ENCODE peak calls at places on chromosomes 16 and 17, in eight cellular contexts. One of them, this sample, is unnamed.

GRCh38 chr16:27920391-27920891 is 143.1 kb downstream of the GSG1L start:
- DNase-seq in GM23248: peak
- DNase-seq in coronary artery: no peak
- DNase-seq in left ventricle myocardium inferior: no peak
- DNase-seq in neuronal stem cell: peak
- DNase-seq in tibial nerve: no peak
- DNase-seq in adrenal gland: no peak
- DNase-seq in tibial artery: no peak
- DNase-seq in this sample: peak

GRCh38 chr16:68607443-68607842 is 37.7 kb upstream of the CDH3 start:
- DNase-seq in coronary artery: no peak
- DNase-seq in GM23248: no peak
- DNase-seq in left ventricle myocardium inferior: no peak
- DNase-seq in neuronal stem cell: no peak
- DNase-seq in adrenal gland: no peak
- DNase-seq in tibial nerve: no peak
- DNase-seq in tibial artery: no peak
- DNase-seq in this sample: no peak

GRCh38 chr16:70157105-70157476 is 16.5 kb upstream of the CLEC18C start:
- DNase-seq in tibial artery: no peak
- DNase-seq in tibial nerve: no peak
- DNase-seq in coronary artery: no peak
- DNase-seq in GM23248: no peak
- DNase-seq in neuronal stem cell: no peak
- DNase-seq in adrenal gland: peak
- DNase-seq in left ventricle myocardium inferior: no peak
- DNase-seq in this sample: peak

GRCh38 chr17:34300652-34301390 is 15.3 kb downstream of the CCL11 start:
- DNase-seq in GM23248: peak
- DNase-seq in adrenal gland: no peak
- DNase-seq in tibial artery: no peak
- DNase-seq in neuronal stem cell: no peak
- DNase-seq in tibial nerve: no peak
- DNase-seq in coronary artery: peak
- DNase-seq in left ventricle myocardium inferior: no peak
- DNase-seq in this sample: no peak

GRCh38 chr16:19722981-19723380 is 4.9 kb downstream of the IQCK start:
- DNase-seq in tibial artery: no peak
- DNase-seq in adrenal gland: no peak
- DNase-seq in neuronal stem cell: no peak
- DNase-seq in left ventricle myocardium inferior: no peak
- DNase-seq in tibial nerve: no peak
- DNase-seq in GM23248: no peak
- DNase-seq in coronary artery: no peak
- DNase-seq in this sample: no peak

GRCh38 chr16:11621920-11622651 is 35.4 kb upstream of the LITAF start:
- DNase-seq in coronary artery: no peak
- DNase-seq in left ventricle myocardium inferior: no peak
- DNase-seq in GM23248: peak
- DNase-seq in tibial nerve: no peak
- DNase-seq in adrenal gland: no peak
- DNase-seq in neuronal stem cell: no peak
- DNase-seq in tibial artery: no peak
- DNase-seq in this sample: no peak

GRCh38 chr17:694239-694638 is 20.4 kb downstream of the VPS53 start:
- DNase-seq in neuronal stem cell: no peak
- DNase-seq in coronary artery: no peak
- DNase-seq in tibial nerve: no peak
- DNase-seq in GM23248: peak
- DNase-seq in tibial artery: no peak
- DNase-seq in left ventricle myocardium inferior: no peak
- DNase-seq in adrenal gland: no peak
- DNase-seq in this sample: no peak

GRCh38 chr16:65319621-65320231 is 197.9 kb upstream of the CDH11 start:
- DNase-seq in GM23248: no peak
- DNase-seq in tibial nerve: no peak
- DNase-seq in neuronal stem cell: no peak
- DNase-seq in left ventricle myocardium inferior: no peak
- DNase-seq in adrenal gland: no peak
- DNase-seq in tibial artery: no peak
- DNase-seq in coronary artery: no peak
- DNase-seq in this sample: no peak

GRCh38 chr16:87809150-87809902 is 43.5 kb upstream of the KLHDC4 start:
- DNase-seq in GM23248: no peak
- DNase-seq in tibial nerve: no peak
- DNase-seq in left ventricle myocardium inferior: no peak
- DNase-seq in neuronal stem cell: no peak
- DNase-seq in adrenal gland: no peak
- DNase-seq in coronary artery: no peak
- DNase-seq in tibial artery: no peak
- DNase-seq in this sample: no peak

GRCh38 chr17:30220414-30220813 is 15.1 kb downstream of the SLC6A4 start:
- DNase-seq in tibial nerve: no peak
- DNase-seq in neuronal stem cell: no peak
- DNase-seq in coronary artery: no peak
- DNase-seq in adrenal gland: no peak
- DNase-seq in left ventricle myocardium inferior: no peak
- DNase-seq in tibial artery: no peak
- DNase-seq in GM23248: no peak
- DNase-seq in this sample: no peak

GRCh38 chr17:66713533-66714042 is 121.3 kb upstream of the CACNG5 start:
- DNase-seq in adrenal gland: no peak
- DNase-seq in GM23248: no peak
- DNase-seq in left ventricle myocardium inferior: no peak
- DNase-seq in tibial artery: no peak
- DNase-seq in tibial nerve: no peak
- DNase-seq in coronary artery: no peak
- DNase-seq in neuronal stem cell: no peak
- DNase-seq in this sample: no peak

GRCh38 chr17:72671034-72671433 is 421.5 kb downstream of the SLC39A11 start:
- DNase-seq in GM23248: no peak
- DNase-seq in tibial nerve: no peak
- DNase-seq in neuronal stem cell: no peak
- DNase-seq in tibial artery: no peak
- DNase-seq in coronary artery: no peak
- DNase-seq in adrenal gland: no peak
- DNase-seq in left ventricle myocardium inferior: no peak
- DNase-seq in this sample: no peak

GRCh38 chr17:61625564-61625963 is 34.5 kb upstream of the NACA2 start:
- DNase-seq in coronary artery: no peak
- DNase-seq in neuronal stem cell: no peak
- DNase-seq in tibial artery: no peak
- DNase-seq in left ventricle myocardium inferior: no peak
- DNase-seq in GM23248: no peak
- DNase-seq in tibial nerve: no peak
- DNase-seq in adrenal gland: no peak
- DNase-seq in this sample: no peak

GRCh38 chr17:61631800-61632199 is 40.8 kb upstream of the NACA2 start:
- DNase-seq in GM23248: no peak
- DNase-seq in adrenal gland: no peak
- DNase-seq in neuronal stem cell: no peak
- DNase-seq in coronary artery: no peak
- DNase-seq in tibial artery: no peak
- DNase-seq in left ventricle myocardium inferior: no peak
- DNase-seq in tibial nerve: no peak
- DNase-seq in this sample: no peak

GRCh38 chr17:61627658-61628057 is 36.6 kb upstream of the NACA2 start:
- DNase-seq in neuronal stem cell: no peak
- DNase-seq in left ventricle myocardium inferior: no peak
- DNase-seq in tibial artery: no peak
- DNase-seq in GM23248: no peak
- DNase-seq in coronary artery: no peak
- DNase-seq in tibial nerve: no peak
- DNase-seq in adrenal gland: no peak
- DNase-seq in this sample: no peak

GRCh38 chr17:61624951-61625350 is 33.9 kb upstream of the NACA2 start:
- DNase-seq in adrenal gland: no peak
- DNase-seq in left ventricle myocardium inferior: no peak
- DNase-seq in tibial artery: no peak
- DNase-seq in tibial nerve: no peak
- DNase-seq in GM23248: no peak
- DNase-seq in coronary artery: no peak
- DNase-seq in neuronal stem cell: no peak
- DNase-seq in this sample: no peak

GRCh38 chr17:61627125-61627524 is 36.1 kb upstream of the NACA2 start:
- DNase-seq in GM23248: no peak
- DNase-seq in adrenal gland: no peak
- DNase-seq in left ventricle myocardium inferior: no peak
- DNase-seq in neuronal stem cell: no peak
- DNase-seq in tibial artery: no peak
- DNase-seq in tibial nerve: no peak
- DNase-seq in coronary artery: no peak
- DNase-seq in this sample: no peak
- H3K27ac ChIP-seq in GM23248: no peak
- H3K27ac ChIP-seq in adrenal gland: no peak
- H3K27ac ChIP-seq in left ventricle myocardium inferior: no peak
- H3K27ac ChIP-seq in neuronal stem cell: no peak
- H3K27ac ChIP-seq in tibial artery: no peak
- H3K27ac ChIP-seq in tibial nerve: no peak
- H3K27ac ChIP-seq in coronary artery: no peak
- H3K27ac ChIP-seq in this sample: no peak

DNA sequence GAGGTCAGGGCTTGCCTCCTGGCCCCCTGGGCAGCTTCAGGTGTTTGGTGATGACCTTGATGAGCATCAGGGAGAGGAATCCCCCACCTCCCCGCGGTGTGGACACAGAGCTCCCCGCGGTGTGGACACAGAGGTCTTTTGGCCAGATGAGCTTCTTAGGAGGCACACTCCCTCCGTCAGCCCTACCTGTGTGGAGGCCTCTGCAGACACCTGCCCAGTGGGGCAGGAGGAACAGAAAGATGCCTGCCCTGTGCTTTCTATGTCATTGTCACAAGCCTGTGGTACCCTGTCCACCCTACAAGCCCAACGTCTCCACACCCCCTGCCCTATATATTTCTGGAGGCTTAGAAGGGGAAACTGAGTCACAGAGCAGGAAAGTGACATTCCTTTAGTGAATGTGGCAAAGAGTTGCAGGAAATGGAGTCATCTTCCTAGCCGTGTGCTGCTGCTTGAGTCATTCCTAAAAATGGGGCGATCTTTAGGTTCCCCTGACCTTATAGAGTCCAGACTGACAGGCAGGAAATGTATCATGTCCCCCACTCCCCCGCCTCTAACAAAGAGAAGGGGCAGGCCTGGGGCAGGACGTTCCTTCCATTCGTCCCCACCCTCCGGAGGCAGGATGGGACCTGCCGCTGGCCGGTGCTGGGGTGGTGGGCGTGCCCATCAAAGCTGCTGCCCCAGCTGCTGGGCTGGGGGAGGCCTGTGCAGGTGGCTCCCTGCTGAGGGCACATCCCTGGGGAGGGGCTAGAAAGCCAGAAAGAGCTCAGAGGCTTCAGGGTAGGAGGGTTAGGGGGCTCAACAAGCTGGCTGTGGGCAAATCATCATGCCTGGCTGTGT is 987 bp upstream of the C16orf74 start:
- DNase-seq in adrenal gland: no peak
- DNase-seq in tibial nerve: no peak
- DNase-seq in neuronal stem cell: no peak
- DNase-seq in GM23248: peak
- DNase-seq in left ventricle myocardium inferior: no peak
- DNase-seq in tibial artery: no peak
- DNase-seq in coronary artery: no peak
- DNase-seq in this sample: no peak
- H3K27ac ChIP-seq in adrenal gland: no peak
- H3K27ac ChIP-seq in tibial nerve: no peak
- H3K27ac ChIP-seq in neuronal stem cell: no peak
- H3K27ac ChIP-seq in GM23248: no peak
- H3K27ac ChIP-seq in left ventricle myocardium inferior: no peak
- H3K27ac ChIP-seq in tibial artery: no peak
- H3K27ac ChIP-seq in coronary artery: no peak
- H3K27ac ChIP-seq in this sample: no peak

GRCh38 chr16:30379165-30379783 is 3.1 kb downstream of the SEPTIN1 start:
- DNase-seq in neuronal stem cell: no peak
- DNase-seq in tibial nerve: no peak
- DNase-seq in coronary artery: no peak
- DNase-seq in GM23248: no peak
- DNase-seq in adrenal gland: no peak
- DNase-seq in left ventricle myocardium inferior: no peak
- DNase-seq in tibial artery: no peak
- DNase-seq in this sample: no peak
- H3K27ac ChIP-seq in neuronal stem cell: peak
- H3K27ac ChIP-seq in tibial nerve: peak
- H3K27ac ChIP-seq in coronary artery: peak
- H3K27ac ChIP-seq in GM23248: peak
- H3K27ac ChIP-seq in adrenal gland: peak
- H3K27ac ChIP-seq in left ventricle myocardium inferior: peak
- H3K27ac ChIP-seq in tibial artery: peak
- H3K27ac ChIP-seq in this sample: peak

GRCh38 chr17:60970741-60971140 is 293.1 kb downstream of the BCAS3 start:
- DNase-seq in coronary artery: no peak
- DNase-seq in left ventricle myocardium inferior: no peak
- DNase-seq in tibial nerve: no peak
- DNase-seq in GM23248: no peak
- DNase-seq in neuronal stem cell: no peak
- DNase-seq in adrenal gland: no peak
- DNase-seq in tibial artery: no peak
- DNase-seq in this sample: no peak
- H3K27ac ChIP-seq in coronary artery: no peak
- H3K27ac ChIP-seq in left ventricle myocardium inferior: no peak
- H3K27ac ChIP-seq in tibial nerve: no peak
- H3K27ac ChIP-seq in GM23248: no peak
- H3K27ac ChIP-seq in neuronal stem cell: no peak
- H3K27ac ChIP-seq in adrenal gland: no peak
- H3K27ac ChIP-seq in tibial artery: no peak
- H3K27ac ChIP-seq in this sample: no peak

This sample was measured in testis.